ENCODE peak calls at places on chromosome 5, in eight cellular contexts. P is OCI-LY7, Y is MM.1S, I is PC-3, N is SK-N-SH, T is PC-9, S is HCT116, V is GM23338. O is an unnamed sample.
A peak's percentile ranks its signal among the peaks of the same experiment; 100 is the strongest.

GRCh38 chr5:600551-601541 is 11.3 kb upstream of the CEP72 start:
- DNase-seq in P (no peak), Y (no peak), I (peak; percentile 5), N (no peak), T (no peak), S (no peak), V (no peak), O (no peak)

GRCh38 chr5:51278458-51279049 is 104.7 kb upstream of the ISL1 start:
- DNase-seq in P (no peak), Y (no peak), I (no peak), N (peak; percentile 10), T (no peak), S (no peak), V (peak; percentile 49), O (no peak)

GRCh38 chr5:131628990-131629389 is 6.0 kb downstream of the RAPGEF6 start:
- DNase-seq in P (no peak), Y (no peak), I (peak; percentile 55), N (no peak), T (no peak), S (no peak), V (no peak), O (no peak)

GRCh38 chr5:121008041-121008440 is 543.9 kb downstream of the PRR16 start:
- DNase-seq in P (no peak), Y (no peak), I (no peak), N (no peak), T (no peak), S (no peak), V (no peak), O (no peak)

GRCh38 chr5:74947961-74948613 is 81.9 kb upstream of the FAM169A start:
- DNase-seq in P (no peak), Y (no peak), I (peak; percentile 30), N (no peak), T (no peak), S (no peak), V (peak; percentile 55), O (peak; percentile 39)

GRCh38 chr5:39755986-39756385 is 331.2 kb upstream of the DAB2 start:
- DNase-seq in P (no peak), Y (no peak), I (peak; percentile 95), N (no peak), T (peak; percentile 68), S (peak; percentile 63), V (peak; percentile 21), O (peak; percentile 33)

GRCh38 chr5:173703466-173703865 is 87.0 kb upstream of the BOD1 start:
- DNase-seq in P (no peak), Y (no peak), I (no peak), N (no peak), T (no peak), S (no peak), V (no peak), O (no peak)

GRCh38 chr5:142012186-142012785 is 541 bp downstream of the GNPDA1 start:
- DNase-seq in P (peak; percentile 76), Y (peak; percentile 80), I (peak; percentile 44), N (peak; percentile 71), T (peak; percentile 15), S (peak; percentile 48), V (peak; percentile 81), O (peak; percentile 48)

GRCh38 chr5:168693883-168694282 is 114.7 kb upstream of the PANK3 start:
- DNase-seq in P (no peak), Y (no peak), I (no peak), N (no peak), T (no peak), S (no peak), V (no peak), O (no peak)

GRCh38 chr5:26662806-26663360 is 375.5 kb downstream of the CDH9 start:
- DNase-seq in P (no peak), Y (no peak), I (no peak), N (no peak), T (no peak), S (no peak), V (no peak), O (no peak)

GRCh38 chr5:123206618-123207320 is 117.7 kb downstream of the PRDM6 start:
- DNase-seq in P (no peak), Y (no peak), I (no peak), N (no peak), T (no peak), S (no peak), V (no peak), O (peak; percentile 24)

GRCh38 chr5:173880306-173880985 is 7.7 kb upstream of the CPEB4 start:
- DNase-seq in P (no peak), Y (no peak), I (peak; percentile 46), N (no peak), T (peak; percentile 35), S (no peak), V (no peak), O (no peak)

GRCh38 chr5:103224894-103225246 is 33.7 kb upstream of the MACIR start:
- DNase-seq in P (no peak), Y (peak; percentile 6), I (peak; percentile 87), N (no peak), T (no peak), S (peak; percentile 13), V (no peak), O (no peak)

GRCh38 chr5:103228056-103228455 is 30.5 kb upstream of the MACIR start:
- DNase-seq in P (no peak), Y (no peak), I (no peak), N (no peak), T (no peak), S (no peak), V (no peak), O (no peak)

GRCh38 chr5:103228588-103228987 is 30.0 kb upstream of the MACIR start:
- DNase-seq in P (no peak), Y (no peak), I (no peak), N (no peak), T (no peak), S (no peak), V (no peak), O (no peak)

GRCh38 chr5:103223031-103223955 is 35.3 kb upstream of the MACIR start:
- DNase-seq in P (no peak), Y (no peak), I (no peak), N (no peak), T (no peak), S (no peak), V (peak; percentile 66), O (no peak)

GRCh38 chr5:103224118-103224893 is 34.3 kb upstream of the MACIR start:
- DNase-seq in P (peak; percentile 66), Y (peak; percentile 81), I (peak; percentile 92), N (peak; percentile 45), T (peak; percentile 27), S (peak; percentile 57), V (peak; percentile 87), O (peak; percentile 79)
- H3K9me2 ChIP-seq in P (no peaks in the 10 kb centered on the region), Y (no peaks in the 10 kb centered on the region), I (no peaks in the 10 kb centered on the region), N (no peaks in the 10 kb centered on the region), T (peaks cover 3% of the 10 kb centered on the region), S (no peaks in the 10 kb centered on the region), V (no peaks in the 10 kb centered on the region), O (no peaks in the 10 kb centered on the region)

DNA sequence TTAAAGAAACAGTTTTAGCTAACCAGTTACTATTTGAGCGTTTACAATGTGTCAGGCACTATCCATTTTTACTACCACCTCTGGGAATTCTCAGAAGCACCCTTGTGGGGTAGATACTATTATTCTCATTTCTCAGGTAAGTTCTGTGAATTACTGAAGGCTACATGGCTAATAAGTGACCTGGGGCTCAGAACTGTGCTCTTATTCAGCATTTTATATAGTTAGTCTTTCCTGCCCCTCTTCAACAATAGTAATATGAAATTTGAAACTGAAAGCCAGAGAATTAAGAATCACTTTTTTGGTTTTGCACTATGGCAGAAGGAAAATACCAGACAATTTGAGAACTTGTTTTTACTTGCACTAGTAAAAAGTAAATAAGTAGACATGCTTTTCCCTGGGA is 11.8 kb downstream of the ELL2 start:
- DNase-seq in P (no peak), Y (peak; percentile 81), I (no peak), N (no peak), T (no peak), S (no peak), V (no peak), O (no peak)
- TF ChIP-seq CTCF in P (no peak), Y (no peak), I (no peak), N (no peak), T (no peak), S (no peak), V (no peak), O (no peak)

GRCh38 chr5:171314728-171315385 is 5.8 kb downstream of the TLX3 start:
- DNase-seq in P (no peak), Y (no peak), I (no peak), N (no peak), T (no peak), S (no peak), V (peak; percentile 54), O (no peak)
- H3K4me1 ChIP-seq in P (no peaks in the 10 kb centered on the region), Y (no peaks in the 10 kb centered on the region), I (peaks cover 7% of the 10 kb centered on the region), N (peaks cover 32% of the 10 kb centered on the region), T (no peaks in the 10 kb centered on the region), S (no peaks in the 10 kb centered on the region), V (peaks cover 50% of the 10 kb centered on the region), O (peaks cover 41% of the 10 kb centered on the region)

GRCh38 chr5:119275873-119276214 is 80.0 kb upstream of the TNFAIP8 start:
- DNase-seq in P (peak; percentile 95), Y (peak; percentile 75), I (no peak), N (no peak), T (no peak), S (no peak), V (no peak), O (no peak)
- H3K9me2 ChIP-seq in P (no peaks in the 10 kb centered on the region), Y (no peaks in the 10 kb centered on the region), I (no peaks in the 10 kb centered on the region), N (no peaks in the 10 kb centered on the region), T (no peaks in the 10 kb centered on the region), S (no peaks in the 10 kb centered on the region), V (no peaks in the 10 kb centered on the region), O (no peaks in the 10 kb centered on the region)

DNA sequence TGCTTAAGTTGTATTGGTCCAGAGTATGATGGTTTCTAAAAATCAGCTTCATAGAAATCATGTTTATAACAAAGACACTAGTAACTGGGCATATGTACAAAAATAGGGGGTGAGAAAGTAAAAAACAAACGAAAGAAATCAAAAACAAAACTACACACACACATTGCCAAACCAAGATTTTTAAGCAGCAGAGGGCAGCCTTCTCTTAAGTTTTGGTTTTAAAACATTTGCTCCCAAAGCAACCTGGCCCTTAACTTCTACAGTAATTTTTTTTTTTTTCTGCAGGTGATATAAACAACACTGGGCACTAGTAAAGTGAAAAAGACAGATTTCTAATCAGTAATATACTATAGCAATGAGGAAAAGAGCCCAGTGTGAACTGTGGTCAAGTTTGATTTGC is 13.5 kb upstream of the GAPT start:
- DNase-seq in P (peak; percentile 25), Y (no peak), I (no peak), N (no peak), T (no peak), S (no peak), V (peak; percentile 37), O (no peak)
- TF ChIP-seq CTCF in P (peak; percentile 79), Y (peak; percentile 41), I (peak; percentile 40), N (peak; percentile 43), T (peak; percentile 42), S (no peak), V (peak; percentile 51), O (peak; percentile 54)